ENCODE peak calls at places on chromosomes 1 and 21, in nine cellular contexts. J, K, Q, X, P, Y, R, Z and O are unnamed samples.

GRCh38 chr1:229027622-229028182 is 243.2 kb upstream of the RAB4A start:
- DNase-seq in R (no peak), X (no peak), P (no peak), K (no peak), Q (no peak), J (no peak), Z (no peak), Y (peak), O (peak)

GRCh38 chr21:17585875-17586450 is 26.7 kb downstream of the BTG3 start:
- DNase-seq in Y (no peak), Q (peak), P (no peak), X (peak), K (peak), R (peak), J (peak), Z (no peak), O (peak)

GRCh38 chr1:16207318-16208269 is 4.9 kb downstream of the ARHGEF19 start:
- DNase-seq in P (no peak), Y (no peak), R (no peak), Z (no peak), K (no peak), X (no peak), Q (no peak), J (peak), O (no peak)

GRCh38 chr1:171292799-171293198 is 21.2 kb upstream of the FMO4 start:
- DNase-seq in K (no peak), Z (no peak), P (no peak), J (no peak), Y (no peak), Q (peak), R (no peak), X (no peak), O (no peak)

GRCh38 chr1:9416918-9417500 is 122.3 kb upstream of the SLC25A33 start:
- DNase-seq in Q (no peak), K (no peak), Z (no peak), X (no peak), R (no peak), P (no peak), Y (no peak), J (no peak), O (no peak)

GRCh38 chr1:12407050-12407961 is 177.5 kb downstream of the VPS13D start:
- DNase-seq in R (peak), X (peak), Z (peak), Y (no peak), P (no peak), J (peak), Q (peak), K (no peak), O (no peak)

GRCh38 chr1:31095298-31095981 is 29.9 kb upstream of the PUM1 start:
- DNase-seq in R (no peak), P (no peak), K (no peak), X (no peak), Q (peak), J (no peak), Y (no peak), Z (no peak), O (no peak)

GRCh38 chr1:156393095-156393494 is 24.1 kb downstream of the RHBG start:
- DNase-seq in K (no peak), R (no peak), J (no peak), Y (no peak), X (no peak), Z (no peak), Q (no peak), P (no peak), O (no peak)

GRCh38 chr1:169113613-169114119 is 7.2 kb downstream of the ATP1B1 start:
- DNase-seq in R (peak), X (peak), Z (no peak), J (no peak), K (no peak), Q (peak), Y (no peak), P (no peak), O (no peak)

GRCh38 chr1:6347641-6348487 is 45.7 kb downstream of the ACOT7 start:
- DNase-seq in R (peak), K (no peak), Z (no peak), J (peak), P (peak), X (peak), Y (no peak), Q (no peak), O (peak)

GRCh38 chr1:55285849-55286248 is 70.7 kb upstream of the USP24 start:
- DNase-seq in Q (no peak), R (peak), Z (no peak), K (no peak), J (no peak), P (no peak), X (peak), Y (no peak), O (no peak)

GRCh38 chr1:225156254-225156653 is 226.8 kb downstream of the DNAH14 start:
- DNase-seq in Z (no peak), P (no peak), X (no peak), K (no peak), R (no peak), Q (no peak), J (no peak), Y (no peak), O (no peak)

GRCh38 chr1:193537266-193538003 is 351.0 kb upstream of the B3GALT2 start:
- DNase-seq in Q (no peak), K (no peak), J (no peak), P (no peak), Y (no peak), X (peak), R (no peak), Z (peak), O (no peak)

GRCh38 chr1:111758373-111758772 is 2.7 kb downstream of the DDX20 start:
- DNase-seq in P (no peak), J (no peak), Q (no peak), Y (no peak), K (no peak), R (no peak), X (peak), Z (no peak), O (no peak)

GRCh38 chr1:169115891-169116585 is 9.5 kb downstream of the ATP1B1 start:
- DNase-seq in Y (peak), X (peak), Z (no peak), R (no peak), Q (no peak), J (peak), K (no peak), P (no peak), O (no peak)

GRCh38 chr1:161085165-161085564 is 4.2 kb downstream of the NECTIN4 start:
- DNase-seq in Y (no peak), Z (no peak), P (no peak), K (no peak), X (no peak), J (no peak), R (peak), Q (no peak), O (no peak)

GRCh38 chr1:172069535-172069934 is 228.2 kb downstream of the DNM3 start:
- DNase-seq in X (no peak), Q (no peak), P (no peak), J (no peak), R (no peak), K (no peak), Y (no peak), Z (no peak), O (no peak)

GRCh38 chr1:230917284-230918135 is 49.2 kb upstream of the C1orf198 start:
- DNase-seq in J (peak), P (peak), Y (peak), X (peak), Q (peak), Z (peak), K (peak), R (peak), O (peak)

GRCh38 chr1:39720094-39720999 is 18.3 kb upstream of the PPIE start:
- DNase-seq in P (no peak), Z (no peak), K (peak), J (peak), Y (peak), X (peak), R (peak), Q (peak), O (peak)

GRCh38 chr1:23980725-23981063 is 567 bp upstream of the SRSF10 start:
- DNase-seq in J (peak), X (peak), P (no peak), Q (peak), Z (peak), K (peak), R (no peak), Y (no peak), O (no peak)

GRCh38 chr21:46425061-46425460 is 33.6 kb upstream of the DIP2A start:
- DNase-seq in P (no peak), K (peak), Y (no peak), X (peak), J (no peak), Q (no peak), R (no peak), Z (no peak), O (no peak)